ENCODE peak calls at places on chromosomes 7 and 10, in nine cellular contexts. S is endodermal cell, R is lower leg skin, E is mucosa of descending colon, N is GM23338, L is WERI-Rb-1, A is left ventricle myocardium inferior, B is Panc1, Y is pancreas. H is an unnamed sample.

GRCh38 chr7:149716007-149716931 is 57.1 kb downstream of the ZNF467 start:
- DNase-seq in S (peak; percentile 47), E (no peak), R (no peak), Y (no peak), N (no peak), L (no peak), A (no peak), B (no peak), H (no peak)

GRCh38 chr7:27615420-27616185 is 47.1 kb downstream of the HIBADH start:
- DNase-seq in B (no peak), S (no peak), N (no peak), A (no peak), L (no peak), Y (no peak), R (no peak), E (no peak), H (no peak)

GRCh38 chr7:92595281-92595680 is 5.1 kb upstream of the FAM133B start:
- DNase-seq in Y (no peak), A (no peak), B (no peak), N (no peak), L (no peak), S (no peak), R (no peak), E (no peak), H (peak; percentile 66)

GRCh38 chr10:75708060-75708459 is 276.6 kb downstream of the LRMDA start:
- DNase-seq in S (no peak), R (no peak), N (no peak), B (no peak), Y (no peak), E (no peak), A (no peak), L (peak; percentile 68), H (no peak)

GRCh38 chr10:46550076-46550790 is 6.2 kb downstream of the GPRIN2 start:
- DNase-seq in L (peak; percentile 6), R (peak; percentile 14), S (peak; percentile 43), N (no peak), A (peak; percentile 17), Y (peak; percentile 65), E (peak; percentile 60), B (no peak), H (no peak)

GRCh38 chr10:35959103-35959740 is 317.1 kb upstream of the FZD8 start:
- DNase-seq in Y (no peak), B (no peak), S (no peak), L (no peak), N (no peak), R (no peak), E (no peak), A (no peak), H (no peak)

GRCh38 chr10:132107211-132107946 is 41.6 kb downstream of the JAKMIP3 start:
- DNase-seq in S (peak; percentile 36), A (no peak), R (no peak), L (peak; percentile 22), B (no peak), Y (no peak), E (no peak), N (no peak), H (no peak)

GRCh38 chr7:125256446-125256845 is 326.8 kb upstream of the POT1 start:
- DNase-seq in N (peak; percentile 20), L (no peak), A (no peak), B (no peak), S (no peak), R (no peak), E (no peak), Y (no peak), H (no peak)

GRCh38 chr7:43058271-43059066 is 54.0 kb upstream of the HECW1 start:
- DNase-seq in B (no peak), A (no peak), N (no peak), L (no peak), Y (no peak), E (no peak), S (no peak), R (no peak), H (no peak)

GRCh38 chr10:116648903-116649302 is 28.1 kb downstream of the PNLIPRP2 start:
- DNase-seq in R (no peak), L (no peak), S (no peak), Y (no peak), E (no peak), N (no peak), A (no peak), B (no peak), H (no peak)

GRCh38 chr10:123160311-123160980 is 6.2 kb downstream of the BUB3 start:
- DNase-seq in S (no peak), L (no peak), A (no peak), N (no peak), Y (no peak), E (no peak), R (no peak), B (no peak), H (no peak)

DNA sequence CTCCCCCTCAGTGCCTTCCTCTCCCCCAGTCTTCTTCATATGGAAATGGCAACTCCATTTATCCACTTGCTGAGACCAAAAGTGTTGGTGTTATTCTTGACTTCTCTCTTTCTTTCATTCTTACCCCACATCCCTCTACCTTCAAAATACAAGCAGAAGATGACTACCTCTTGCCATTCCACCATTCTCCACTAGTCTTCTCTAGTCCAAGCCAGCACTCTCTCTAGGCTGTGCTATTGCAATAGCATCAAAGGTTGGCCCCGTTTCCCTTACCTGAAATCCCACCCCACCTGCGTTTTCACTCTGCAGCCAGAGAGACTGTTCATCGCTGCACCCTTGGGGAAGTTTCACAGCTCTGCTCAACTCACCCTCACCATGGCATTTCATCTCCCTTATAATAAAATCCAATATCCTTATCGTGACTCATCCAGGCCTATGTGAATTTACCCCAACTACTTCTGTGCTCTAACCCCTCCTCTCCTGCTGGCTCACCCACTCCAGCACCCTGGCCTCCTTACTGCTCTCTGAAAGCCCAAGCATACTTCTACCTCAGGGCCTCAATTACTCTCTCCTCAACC is 109.1 kb downstream of the LSM5 start:
- DNase-seq in L (no peak), R (no peak), Y (no peak), S (peak; percentile 50), N (peak; percentile 33), E (no peak), B (no peak), A (no peak), H (no peak)
- TF ChIP-seq CTCF in L (no peak), R (no peak), Y (no peak), S (peak; percentile 61), N (peak; percentile 17), E (no peak), B (peak; percentile 9), A (no peak), H (no peak)

GRCh38 chr7:101747758-101748345 is 69.6 kb upstream of the CUX1 start:
- DNase-seq in S (no peak), R (no peak), E (no peak), N (no peak), L (no peak), B (no peak), Y (no peak), A (no peak), H (no peak)
- H3K4me3 ChIP-seq in S (no peak overlapping the region), R (no peak overlapping the region), E (no peak overlapping the region), N (no peak overlapping the region), L (no peak overlapping the region), B (no peak overlapping the region), Y (no peak overlapping the region), A (no peak overlapping the region), H (no peak overlapping the region)

GRCh38 chr10:7529638-7530037 is 118.8 kb upstream of the SFMBT2 start:
- DNase-seq in E (no peak), N (peak; percentile 67), R (no peak), S (peak; percentile 83), B (no peak), Y (no peak), L (peak; percentile 5), A (no peak), H (no peak)

GRCh38 chr10:7527468-7527867 is 116.6 kb upstream of the SFMBT2 start:
- DNase-seq in B (no peak), A (no peak), L (no peak), S (no peak), E (no peak), N (no peak), R (no peak), Y (no peak), H (no peak)

GRCh38 chr10:7526017-7526400 is 115.2 kb upstream of the SFMBT2 start:
- DNase-seq in R (no peak), L (no peak), S (peak; percentile 57), N (peak; percentile 30), E (no peak), A (no peak), Y (no peak), B (no peak), H (peak; percentile 2)

GRCh38 chr10:7523656-7524055 is 112.8 kb upstream of the SFMBT2 start:
- DNase-seq in L (no peak), S (peak; percentile 28), R (no peak), E (no peak), N (no peak), B (no peak), A (no peak), Y (no peak), H (no peak)

GRCh38 chr10:7525314-7526016 is 114.6 kb upstream of the SFMBT2 start:
- DNase-seq in A (no peak), Y (no peak), S (peak; percentile 87), L (peak; percentile 12), N (peak; percentile 87), E (no peak), R (peak; percentile 63), B (peak; percentile 62), H (peak; percentile 84)
- TF ChIP-seq CTCF in A (peak; percentile 86), Y (peak; percentile 59), S (peak; percentile 92), L (peak; percentile 43), N (peak; percentile 94), E (peak; percentile 46), R (no peak), B (peak; percentile 71), H (peak; percentile 70)

GRCh38 chr10:27908231-27908630 is 90.6 kb downstream of the ODAD2 start:
- DNase-seq in R (no peak), Y (no peak), S (no peak), L (no peak), E (no peak), A (no peak), B (no peak), N (no peak), H (no peak)

GRCh38 chr10:27911006-27911405 is 87.9 kb downstream of the ODAD2 start:
- DNase-seq in S (no peak), L (no peak), R (no peak), B (no peak), N (no peak), Y (no peak), E (no peak), A (no peak), H (no peak)

GRCh38 chr10:27912241-27912640 is 86.6 kb downstream of the ODAD2 start:
- DNase-seq in Y (no peak), L (no peak), B (no peak), N (no peak), S (no peak), R (no peak), E (no peak), A (no peak), H (no peak)

GRCh38 chr10:27914888-27915287 is 84.0 kb downstream of the ODAD2 start:
- DNase-seq in A (no peak), R (no peak), B (no peak), Y (no peak), S (no peak), N (no peak), E (no peak), L (no peak), H (no peak)

DNA sequence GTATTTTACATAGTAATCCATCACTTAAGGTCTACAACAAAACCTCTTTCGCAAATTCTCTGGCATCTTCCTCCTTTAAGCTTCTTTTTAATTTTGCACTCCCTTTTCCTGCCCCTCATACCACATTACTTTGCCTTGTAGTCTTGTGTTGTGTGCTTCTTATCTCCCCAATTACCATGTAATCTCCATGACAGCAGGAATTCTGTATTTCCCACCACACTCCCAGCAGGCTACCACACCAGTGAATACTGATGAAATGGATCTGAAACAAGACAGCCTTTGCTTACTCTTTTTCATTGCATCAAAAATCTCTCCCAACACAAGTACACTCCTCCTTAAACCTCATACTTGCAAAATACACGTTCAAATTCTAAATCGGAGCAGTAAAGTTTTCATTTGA is 87.2 kb downstream of the ODAD2 start:
- DNase-seq in B (no peak), A (no peak), S (peak; percentile 87), Y (no peak), R (no peak), N (peak; percentile 70), E (no peak), L (no peak), H (no peak)
- H3K4me3 ChIP-seq in B (no peak overlapping the region), A (no peak overlapping the region), S (peak overlapping the region; percentile 42), Y (no peak overlapping the region), R (no peak overlapping the region), N (peak overlapping the region; percentile 6), E (no peak overlapping the region), L (no peak overlapping the region), H (no peak overlapping the region)